ENCODE peak calls at places on chromosome 19, in eight cellular contexts. F is HuH-7, Z is AG10803, P is upper lobe of right lung, B is psoas muscle, R is GM13977, V is MCF 10A, Q is foreskin keratinocyte. K is an unnamed sample.

GRCh38 chr19:58294743-58295374 is 10.3 kb upstream of the ERVK3-1 start:
- DNase-seq in F (no peak), Z (no peak), P (no peak), B (no peak), R (no peak), V (no peak), Q (no peak), K (no peak)

GRCh38 chr19:16527334-16527935 is 14.8 kb downstream of the CHERP start:
- DNase-seq in F (no peak), Z (no peak), P (no peak), B (no peak), R (no peak), V (no peak), Q (no peak), K (no peak)

GRCh38 chr19:6733338-6734095 is 3.9 kb downstream of the GPR108 start:
- DNase-seq in F (no peak), Z (no peak), P (no peak), B (peak; percentile 54), R (no peak), V (no peak), Q (no peak), K (no peak)

GRCh38 chr19:1668339-1669123 is 16.1 kb upstream of the TCF3 start:
- DNase-seq in F (no peak), Z (no peak), P (no peak), B (peak; percentile 39), R (peak; percentile 71), V (no peak), Q (no peak), K (peak; percentile 67)

GRCh38 chr19:3360494-3361383 is 5.6 kb upstream of the NFIC start:
- DNase-seq in F (no peak), Z (no peak), P (peak; percentile 89), B (peak; percentile 92), R (peak; percentile 87), V (peak; percentile 53), Q (no peak), K (peak; percentile 71)

GRCh38 chr19:58569191-58569942 is 3.8 kb downstream of the MZF1 start:
- DNase-seq in F (no peak), Z (no peak), P (peak; percentile 45), B (no peak), R (no peak), V (no peak), Q (no peak), K (no peak)

GRCh38 chr19:31154021-31154420 is 195.2 kb downstream of the TSHZ3 start:
- DNase-seq in F (no peak), Z (peak; percentile 79), P (no peak), B (no peak), R (no peak), V (peak; percentile 15), Q (peak; percentile 99), K (peak; percentile 73)

GRCh38 chr19:8054169-8054568 is 1.6 kb downstream of the CCL25 start:
- DNase-seq in F (no peak), Z (no peak), P (no peak), B (no peak), R (no peak), V (no peak), Q (no peak), K (no peak)

GRCh38 chr19:17137417-17137816 is 61.8 kb downstream of the MYO9B start:
- DNase-seq in F (no peak), Z (no peak), P (peak; percentile 74), B (no peak), R (no peak), V (no peak), Q (no peak), K (no peak)

GRCh38 chr19:22623841-22624221 is 10.3 kb upstream of the ZNF492 start:
- DNase-seq in F (no peak), Z (no peak), P (peak; percentile 42), B (no peak), R (no peak), V (no peak), Q (no peak), K (no peak)

GRCh38 chr19:41859213-41859617 is 840 bp upstream of the RPS19 start:
- DNase-seq in F (no peak), Z (no peak), P (no peak), B (no peak), R (no peak), V (no peak), Q (no peak), K (no peak)

GRCh38 chr19:44066305-44066704 is 5.7 kb upstream of the ZNF284 start:
- DNase-seq in F (no peak), Z (no peak), P (no peak), B (no peak), R (no peak), V (no peak), Q (no peak), K (no peak)

GRCh38 chr19:42466521-42467436 is 24.0 kb upstream of the CXCL17 start:
- DNase-seq in F (no peak), Z (peak; percentile 30), P (no peak), B (no peak), R (peak; percentile 30), V (no peak), Q (no peak), K (no peak)

GRCh38 chr19:47760632-47760999 is 15.3 kb downstream of the NOP53 start:
- DNase-seq in F (no peak), Z (no peak), P (no peak), B (no peak), R (no peak), V (no peak), Q (no peak), K (no peak)

GRCh38 chr19:48553676-48554384 is 1.9 kb downstream of the SULT2B1 start:
- DNase-seq in F (peak; percentile 69), Z (peak; percentile 28), P (no peak), B (peak; percentile 61), R (no peak), V (peak; percentile 29), Q (peak; percentile 44), K (no peak)